ENCODE peak calls at places on chromosomes 13 and 19, in seven cellular contexts. One of them, this sample, is unnamed.

GRCh38 chr19:35013047-35013819 is 13.1 kb downstream of the GRAMD1A start:
- DNase-seq in stimulated activated CD8-positive, alpha-beta memory T cell treated with anti-CD3 and anti-CD28 coated beads, Interleukin-12 subunit alpha, Interleukin-12 subunit beta, amount 100 ng/mL, for 4 hours: peak; percentile 68
- DNase-seq in KG1: no peak
- DNase-seq in aorta: peak; percentile 84
- DNase-seq in iris pigment epithelial cell: peak; percentile 70
- DNase-seq in amniotic stem cell: no peak
- DNase-seq in neural progenitor cell: peak; percentile 76
- DNase-seq in this sample: peak; percentile 53

GRCh38 chr19:18433039-18433691 is 4.8 kb downstream of the ISYNA1 start:
- DNase-seq in stimulated activated CD8-positive, alpha-beta memory T cell treated with anti-CD3 and anti-CD28 coated beads, Interleukin-12 subunit alpha, Interleukin-12 subunit beta, amount 100 ng/mL, for 4 hours: no peak
- DNase-seq in KG1: no peak
- DNase-seq in aorta: no peak
- DNase-seq in iris pigment epithelial cell: no peak
- DNase-seq in amniotic stem cell: no peak
- DNase-seq in neural progenitor cell: peak; percentile 50
- DNase-seq in this sample: no peak

GRCh38 chr13:84479656-84480055 is 597.4 kb upstream of the SLITRK1 start:
- DNase-seq in stimulated activated CD8-positive, alpha-beta memory T cell treated with anti-CD3 and anti-CD28 coated beads, Interleukin-12 subunit alpha, Interleukin-12 subunit beta, amount 100 ng/mL, for 4 hours: no peak
- DNase-seq in KG1: no peak
- DNase-seq in aorta: no peak
- DNase-seq in iris pigment epithelial cell: peak; percentile 40
- DNase-seq in amniotic stem cell: no peak
- DNase-seq in neural progenitor cell: no peak
- DNase-seq in this sample: no peak

GRCh38 chr19:39613597-39613996 is 11.3 kb downstream of the LGALS13 start:
- DNase-seq in stimulated activated CD8-positive, alpha-beta memory T cell treated with anti-CD3 and anti-CD28 coated beads, Interleukin-12 subunit alpha, Interleukin-12 subunit beta, amount 100 ng/mL, for 4 hours: no peak
- DNase-seq in KG1: no peak
- DNase-seq in aorta: no peak
- DNase-seq in iris pigment epithelial cell: no peak
- DNase-seq in amniotic stem cell: no peak
- DNase-seq in neural progenitor cell: no peak
- DNase-seq in this sample: no peak

GRCh38 chr13:73075546-73075945 is 16.7 kb downstream of the KLF5 start:
- DNase-seq in stimulated activated CD8-positive, alpha-beta memory T cell treated with anti-CD3 and anti-CD28 coated beads, Interleukin-12 subunit alpha, Interleukin-12 subunit beta, amount 100 ng/mL, for 4 hours: no peak
- DNase-seq in KG1: no peak
- DNase-seq in aorta: no peak
- DNase-seq in iris pigment epithelial cell: no peak
- DNase-seq in amniotic stem cell: no peak
- DNase-seq in neural progenitor cell: peak; percentile 23
- DNase-seq in this sample: no peak

GRCh38 chr19:6412111-6412999 is 12.3 kb downstream of the KHSRP start:
- DNase-seq in stimulated activated CD8-positive, alpha-beta memory T cell treated with anti-CD3 and anti-CD28 coated beads, Interleukin-12 subunit alpha, Interleukin-12 subunit beta, amount 100 ng/mL, for 4 hours: no peak
- DNase-seq in KG1: no peak
- DNase-seq in aorta: no peak
- DNase-seq in iris pigment epithelial cell: no peak
- DNase-seq in amniotic stem cell: no peak
- DNase-seq in neural progenitor cell: peak; percentile 68
- DNase-seq in this sample: peak; percentile 62

GRCh38 chr13:108306768-108307332 is 37.3 kb downstream of the TNFSF13B start:
- DNase-seq in stimulated activated CD8-positive, alpha-beta memory T cell treated with anti-CD3 and anti-CD28 coated beads, Interleukin-12 subunit alpha, Interleukin-12 subunit beta, amount 100 ng/mL, for 4 hours: no peak
- DNase-seq in KG1: no peak
- DNase-seq in aorta: no peak
- DNase-seq in iris pigment epithelial cell: no peak
- DNase-seq in amniotic stem cell: no peak
- DNase-seq in neural progenitor cell: no peak
- DNase-seq in this sample: no peak

GRCh38 chr13:42474954-42475353 is 99.0 kb upstream of the TNFSF11 start:
- DNase-seq in stimulated activated CD8-positive, alpha-beta memory T cell treated with anti-CD3 and anti-CD28 coated beads, Interleukin-12 subunit alpha, Interleukin-12 subunit beta, amount 100 ng/mL, for 4 hours: no peak
- DNase-seq in KG1: no peak
- DNase-seq in aorta: no peak
- DNase-seq in iris pigment epithelial cell: peak; percentile 92
- DNase-seq in amniotic stem cell: no peak
- DNase-seq in neural progenitor cell: no peak
- DNase-seq in this sample: no peak

GRCh38 chr13:88424463-88424862 is 753.3 kb downstream of the SLITRK5 start:
- DNase-seq in stimulated activated CD8-positive, alpha-beta memory T cell treated with anti-CD3 and anti-CD28 coated beads, Interleukin-12 subunit alpha, Interleukin-12 subunit beta, amount 100 ng/mL, for 4 hours: no peak
- DNase-seq in KG1: no peak
- DNase-seq in aorta: no peak
- DNase-seq in iris pigment epithelial cell: no peak
- DNase-seq in amniotic stem cell: no peak
- DNase-seq in neural progenitor cell: no peak
- DNase-seq in this sample: no peak

GRCh38 chr19:40717325-40717879 is 490 bp downstream of the ITPKC start:
- DNase-seq in stimulated activated CD8-positive, alpha-beta memory T cell treated with anti-CD3 and anti-CD28 coated beads, Interleukin-12 subunit alpha, Interleukin-12 subunit beta, amount 100 ng/mL, for 4 hours: no peak
- DNase-seq in KG1: no peak
- DNase-seq in aorta: peak; percentile 56
- DNase-seq in iris pigment epithelial cell: peak; percentile 64
- DNase-seq in amniotic stem cell: no peak
- DNase-seq in neural progenitor cell: no peak
- DNase-seq in this sample: no peak

GRCh38 chr19:11356676-11357550 is 1.7 kb downstream of the PLPPR2 start:
- DNase-seq in stimulated activated CD8-positive, alpha-beta memory T cell treated with anti-CD3 and anti-CD28 coated beads, Interleukin-12 subunit alpha, Interleukin-12 subunit beta, amount 100 ng/mL, for 4 hours: no peak
- DNase-seq in KG1: no peak
- DNase-seq in aorta: no peak
- DNase-seq in iris pigment epithelial cell: no peak
- DNase-seq in amniotic stem cell: no peak
- DNase-seq in neural progenitor cell: no peak
- DNase-seq in this sample: peak; percentile 23

GRCh38 chr13:112605531-112605990 is 17.6 kb upstream of the TUBGCP3 start:
- DNase-seq in stimulated activated CD8-positive, alpha-beta memory T cell treated with anti-CD3 and anti-CD28 coated beads, Interleukin-12 subunit alpha, Interleukin-12 subunit beta, amount 100 ng/mL, for 4 hours: no peak
- DNase-seq in KG1: no peak
- DNase-seq in aorta: no peak
- DNase-seq in iris pigment epithelial cell: no peak
- DNase-seq in amniotic stem cell: no peak
- DNase-seq in neural progenitor cell: no peak
- DNase-seq in this sample: peak; percentile 65